ENCODE peak calls at places on chromosomes 13 and 19, in nine cellular contexts. N is IMR-90, Y is AG04450, M is osteoblast, R is cardiac muscle cell, B is astrocyte, L is heart left ventricle, X is keratinocyte, P is pancreas. I is an unnamed sample. For H3K27me3 and H3K9me3, the result is how much of the 10 kb centered on the place peaks cover.

GRCh38 chr19:8206147-8207087 is 2.8 kb upstream of the CERS4 start:
- DNase-seq in R (no peak), P (no peak), M (peak), X (no peak), N (no peak), B (no peak), L (no peak), Y (no peak), I (peak)

GRCh38 chr13:50584856-50585580 is 258.5 kb downstream of the DLEU7 start:
- DNase-seq in L (no peak), N (no peak), X (no peak), M (no peak), Y (no peak), R (no peak), P (no peak), B (no peak), I (no peak)

GRCh38 chr13:52706074-52706473 is 33.5 kb downstream of the CNMD start:
- DNase-seq in P (no peak), L (no peak), R (no peak), X (no peak), N (no peak), B (no peak), M (no peak), Y (no peak), I (no peak)

GRCh38 chr19:7679017-7679720 is 1.5 kb upstream of the TRAPPC5 start:
- DNase-seq in L (no peak), P (no peak), Y (no peak), M (peak), B (no peak), N (no peak), X (no peak), R (no peak), I (peak)

GRCh38 chr19:38658462-38659306 is 11.2 kb downstream of the ACTN4 start:
- DNase-seq in M (peak), Y (peak), L (no peak), N (peak), B (peak), X (peak), R (peak), P (no peak), I (peak)

GRCh38 chr19:30153326-30154210 is 211.5 kb downstream of the URI1 start:
- DNase-seq in L (no peak), P (no peak), R (no peak), Y (no peak), N (no peak), M (no peak), B (no peak), X (no peak), I (no peak)

GRCh38 chr13:110497003-110497402 is 64.5 kb downstream of the RAB20 start:
- DNase-seq in P (no peak), R (no peak), X (no peak), B (no peak), L (peak), M (peak), N (no peak), Y (no peak), I (no peak)

GRCh38 chr13:26985285-26985878 is 186.2 kb downstream of the USP12 start:
- DNase-seq in N (peak), L (peak), B (peak), X (peak), Y (peak), P (no peak), M (peak), R (peak), I (peak)

GRCh38 chr13:107450426-107450825 is 764.9 kb downstream of the LIG4 start:
- DNase-seq in Y (no peak), L (no peak), B (no peak), M (no peak), N (peak), X (no peak), P (no peak), R (no peak), I (no peak)

GRCh38 chr19:54393381-54393780 is 21.9 kb upstream of the TTYH1 start:
- DNase-seq in L (no peak), B (no peak), R (no peak), Y (no peak), X (no peak), P (no peak), M (no peak), N (no peak), I (no peak)
- H3K27me3 ChIP-seq in L (half or more), B (under half), R (under half), Y (under half), X (under half), P (under half), M (under half), N (under half), I (under half)

GRCh38 chr19:44455100-44455499 is 6.8 kb upstream of the ZNF229 start:
- DNase-seq in B (no peak), R (no peak), L (no peak), N (no peak), P (no peak), X (no peak), Y (no peak), M (peak), I (no peak)

GRCh38 chr19:44452367-44452766 is 4.1 kb upstream of the ZNF229 start:
- DNase-seq in B (no peak), L (no peak), P (no peak), R (no peak), N (no peak), M (peak), Y (no peak), X (no peak), I (no peak)

GRCh38 chr19:44447864-44448674 is at the start of gene ZNF229:
- DNase-seq in N (peak), Y (peak), M (peak), B (peak), P (peak), X (peak), L (peak), R (peak), I (no peak)

DNA sequence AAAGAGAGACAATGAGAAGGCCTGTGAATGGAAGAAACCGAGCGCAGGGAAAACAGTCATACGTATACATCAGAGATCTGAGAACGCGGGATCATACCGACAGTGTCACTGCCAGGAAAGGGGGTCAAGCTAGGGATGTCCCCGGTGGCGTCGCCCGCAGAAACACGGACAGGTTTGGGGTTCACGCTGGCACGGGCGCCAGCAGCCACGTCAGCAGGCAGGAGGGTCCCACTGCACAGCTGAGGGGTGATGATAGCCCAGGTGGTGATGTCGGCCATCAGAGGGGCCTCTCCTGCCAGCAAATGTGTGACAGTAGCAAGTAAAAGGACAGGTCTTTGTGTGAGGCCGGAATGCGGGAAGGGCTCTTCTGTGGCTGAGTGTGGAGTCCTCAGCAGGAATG is 3.4 kb upstream of the ZNF229 start:
- DNase-seq in M (no peak), L (no peak), N (no peak), R (no peak), P (no peak), Y (no peak), B (no peak), X (no peak), I (no peak)
- H3K9me3 ChIP-seq in M (under half), L (under half), N (under half), R (under half), P (under half), Y (under half), B (under half), X (under half), I (under half)

DNA sequence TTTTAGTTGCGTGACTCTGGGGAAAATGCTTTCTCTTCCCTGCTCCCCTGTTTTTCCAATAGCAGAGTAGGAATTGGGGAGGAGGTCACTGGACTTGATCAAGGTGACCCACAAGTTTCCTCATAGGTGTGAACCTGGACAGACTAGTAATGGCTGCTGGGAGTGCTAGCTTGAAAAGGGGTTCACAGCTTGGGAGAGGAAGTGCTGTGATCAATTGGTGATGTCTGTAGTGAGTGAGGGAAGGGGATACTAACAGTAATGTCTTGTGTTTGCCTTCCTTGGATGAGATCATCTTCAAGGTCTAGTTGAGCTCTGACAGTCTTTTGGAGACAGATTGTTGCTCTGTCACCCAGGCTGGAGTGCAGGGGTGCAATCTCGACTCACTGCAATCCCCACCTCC is 1.7 kb downstream of the BCL2L12 start:
- DNase-seq in R (no peak), L (no peak), N (no peak), X (no peak), M (no peak), B (no peak), P (no peak), Y (no peak), I (no peak)
- H3K27me3 ChIP-seq in R (under half), L (under half), N (under half), X (under half), M (under half), B (under half), P (under half), Y (under half), I (under half)

DNA sequence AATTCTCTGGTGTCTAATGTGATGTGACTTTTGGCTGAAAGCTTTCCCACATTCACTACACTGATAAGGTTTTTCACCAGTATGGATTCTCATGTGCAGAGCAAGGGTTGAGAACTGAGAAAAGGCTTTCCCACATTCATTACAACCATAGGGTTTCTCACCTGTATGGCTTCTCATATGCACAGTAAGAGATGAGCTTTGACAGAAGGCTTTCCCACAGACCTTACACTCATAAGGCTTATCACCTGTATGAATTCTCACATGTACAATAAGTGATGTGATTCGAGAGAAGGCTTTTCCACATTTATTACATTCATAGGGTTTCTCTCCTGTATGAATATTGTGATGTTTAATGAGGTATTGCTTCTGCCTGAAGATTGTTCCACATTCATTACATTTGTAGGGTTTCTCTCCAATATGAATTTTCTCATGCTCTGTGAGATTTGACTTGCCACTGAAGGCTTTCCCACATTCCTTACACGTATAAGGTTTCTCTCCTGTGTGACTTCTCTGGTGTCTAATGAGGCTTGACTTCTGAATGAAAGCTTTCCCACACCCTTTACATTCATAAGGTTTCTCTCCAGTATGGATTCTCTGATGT is 14.0 kb downstream of the ZNF260 start:
- DNase-seq in R (no peak), X (no peak), M (no peak), Y (no peak), P (no peak), N (no peak), B (no peak), L (no peak), I (no peak)
- H3K9me3 ChIP-seq in R (under half), X (under half), M (under half), Y (under half), P (under half), N (half or more), B (half or more), L (half or more), I (half or more)

GRCh38 chr13:75702476-75702875 is 66.3 kb downstream of the LMO7 start:
- DNase-seq in L (no peak), N (no peak), Y (no peak), B (no peak), M (no peak), R (no peak), X (no peak), P (no peak), I (no peak)
- H3K27me3 ChIP-seq in L (under half), N (under half), Y (under half), B (under half), M (under half), R (under half), X (under half), P (under half), I (under half)

GRCh38 chr19:56562766-56563165 is 4.5 kb upstream of the ZNF470 start:
- DNase-seq in Y (no peak), N (no peak), L (no peak), R (no peak), P (no peak), B (no peak), X (no peak), M (no peak), I (no peak)
- H3K9me3 ChIP-seq in Y (under half), N (half or more), L (half or more), R (under half), P (under half), B (under half), X (under half), M (under half), I (under half)

GRCh38 chr13:41456768-41457588 is at the start of gene RGCC:
- DNase-seq in R (peak), B (peak), Y (no peak), N (peak), P (peak), X (no peak), M (peak), L (peak), I (peak)
- H3K27me3 ChIP-seq in R (half or more), B (under half), Y (under half), N (under half), P (under half), X (under half), M (under half), L (under half), I (under half)

GRCh38 chr13:47962237-47962636 is 38.8 kb downstream of the SUCLA2 start:
- DNase-seq in Y (no peak), X (no peak), L (no peak), B (no peak), N (no peak), R (no peak), M (no peak), P (no peak), I (no peak)

GRCh38 chr13:47959468-47960088 is 41.5 kb downstream of the SUCLA2 start:
- DNase-seq in M (no peak), R (no peak), N (no peak), Y (no peak), X (no peak), L (no peak), B (no peak), P (no peak), I (no peak)

DNA sequence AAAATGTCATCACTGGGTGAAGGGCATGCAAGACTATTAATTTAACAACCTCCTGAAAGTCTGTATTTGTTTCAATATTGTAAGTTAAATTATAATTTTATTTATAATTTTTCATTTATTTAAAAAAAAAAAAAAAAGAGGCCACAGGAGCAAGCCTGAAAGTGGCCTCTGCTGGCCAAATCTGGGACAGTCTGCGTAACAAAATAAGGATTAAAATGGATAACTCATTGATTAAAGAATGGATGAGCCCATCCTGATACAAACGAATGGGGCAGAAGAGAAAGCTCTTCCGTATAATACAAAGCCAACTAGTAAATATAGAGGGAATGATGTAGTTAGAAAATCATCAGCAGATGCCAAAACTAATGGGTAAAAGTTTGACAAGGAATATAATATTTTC is 36.2 kb downstream of the SUCLA2 start:
- DNase-seq in Y (no peak), R (no peak), L (no peak), B (no peak), P (no peak), X (no peak), M (no peak), N (no peak), I (no peak)
- H3K9me3 ChIP-seq in Y (under half), R (under half), L (under half), B (under half), P (under half), X (under half), M (under half), N (under half), I (under half)

GRCh38 chr19:3098515-3099346 is 4.6 kb downstream of the GNA11 start:
- DNase-seq in L (peak), X (no peak), R (no peak), B (no peak), Y (no peak), M (peak), P (no peak), N (peak), I (no peak)
- H3K27me3 ChIP-seq in L (under half), X (under half), R (under half), B (under half), Y (under half), M (under half), P (under half), N (under half), I (under half)

GRCh38 chr19:50652722-50653121 is 3.5 kb downstream of the C19orf81 start:
- DNase-seq in R (no peak), Y (no peak), P (no peak), M (no peak), B (no peak), N (no peak), X (no peak), L (no peak), I (no peak)
- H3K9me3 ChIP-seq in R (under half), Y (under half), P (under half), M (under half), B (under half), N (under half), X (under half), L (under half), I (under half)